ENCODE peak calls at places on chromosomes 7 and 10, in four cellular contexts. Q, G, X and F are unnamed samples.

GRCh38 chr7:26686448-26686981 is 177.9 kb downstream of the SKAP2 start:
- DNase-seq in Q (peak; percentile 17), G (peak; percentile 30), X (no peak), F (peak; percentile 50)

GRCh38 chr7:105816954-105817615 is 59.3 kb downstream of the ATXN7L1 start:
- DNase-seq in G (no peak), Q (no peak), X (no peak), F (no peak)

GRCh38 chr10:99457808-99458207 is 27.4 kb upstream of the GOT1 start:
- DNase-seq in X (no peak), G (no peak), Q (no peak), F (no peak)

GRCh38 chr10:93066544-93066913 is 5.9 kb downstream of the CYP26C1 start:
- DNase-seq in G (no peak), X (no peak), Q (no peak), F (no peak)

GRCh38 chr10:58320351-58321065 is 14.3 kb upstream of the UBE2D1 start:
- DNase-seq in Q (no peak), G (no peak), X (no peak), F (no peak)

GRCh38 chr7:30038182-30038980 is 10.2 kb downstream of the PLEKHA8 start:
- DNase-seq in X (no peak), Q (no peak), G (no peak), F (peak; percentile 42)

GRCh38 chr7:93697901-93698300 is 123.4 kb upstream of the CALCR start:
- DNase-seq in G (no peak), Q (no peak), X (no peak), F (no peak)

GRCh38 chr7:3538051-3538450 is 237.0 kb downstream of the SDK1 start:
- DNase-seq in X (no peak), Q (no peak), G (no peak), F (no peak)

GRCh38 chr7:23256731-23257130 is 10.2 kb downstream of the GPNMB start:
- DNase-seq in X (no peak), G (no peak), Q (no peak), F (no peak)

GRCh38 chr10:17216901-17217395 is 11.1 kb upstream of the VIM start:
- DNase-seq in G (no peak), Q (no peak), X (no peak), F (no peak)

GRCh38 chr7:16200591-16200990 is 220.7 kb downstream of the CRPPA start:
- DNase-seq in Q (no peak), X (no peak), G (no peak), F (no peak)

GRCh38 chr10:8053446-8054242 is 844 bp upstream of the GATA3 start:
- DNase-seq in G (peak; percentile 30), X (peak; percentile 99), Q (peak; percentile 32), F (peak; percentile 92)

GRCh38 chr7:118629898-118630469 is 405.5 kb downstream of the ANKRD7 start:
- DNase-seq in X (no peak), G (no peak), Q (no peak), F (no peak)

GRCh38 chr10:17113889-17114288 is 15.7 kb downstream of the CUBN start:
- DNase-seq in G (no peak), X (no peak), Q (peak; percentile 53), F (peak; percentile 23)